ENCODE peak calls at places on chromosome 6, in ten cellular contexts. L is HAP-1; J is GM12878; V is breast epithelium; C is SJCRH30; X is neuronal stem cell; W is Caco-2; K is effector memory CD4-positive, alpha-beta T cell; O is CD8-positive, alpha-beta memory T cell; Q is aorta. E is an unnamed sample.
A peak's percentile ranks its signal among the peaks of the same experiment; 100 is the strongest.

GRCh38 chr6:106102034-106102433 is 15.9 kb downstream of the PRDM1 start:
- DNase-seq in L (no peak), J (peak; percentile 93), V (no peak), C (no peak), X (no peak), W (no peak), K (no peak), O (no peak), Q (no peak), E (no peak)

GRCh38 chr6:136024711-136025110 is 173.2 kb downstream of the PDE7B start:
- DNase-seq in L (no peak), J (no peak), V (no peak), C (no peak), X (no peak), W (no peak), K (no peak), O (no peak), Q (no peak), E (no peak)

GRCh38 chr6:118877806-118878205 is 16.1 kb upstream of the ASF1A start:
- DNase-seq in L (no peak), J (no peak), V (no peak), C (no peak), X (no peak), W (no peak), K (no peak), O (no peak), Q (no peak), E (no peak)

GRCh38 chr6:46704562-46704961 is 16.9 kb downstream of the TDRD6 start:
- DNase-seq in L (no peak), J (no peak), V (no peak), C (peak; percentile 10), X (no peak), W (no peak), K (no peak), O (no peak), Q (no peak), E (no peak)

GRCh38 chr6:100230976-100231316 is 233.8 kb downstream of the SIM1 start:
- DNase-seq in L (no peak), J (no peak), V (no peak), C (no peak), X (no peak), W (no peak), K (no peak), O (no peak), Q (no peak), E (no peak)

GRCh38 chr6:134351615-134352474 is 33.9 kb upstream of the SGK1 start:
- DNase-seq in L (no peak), J (no peak), V (no peak), C (peak; percentile 68), X (no peak), W (no peak), K (no peak), O (no peak), Q (no peak), E (no peak)

GRCh38 chr6:38110407-38111025 is 291.0 kb downstream of the ZFAND3 start:
- DNase-seq in L (no peak), J (no peak), V (no peak), C (peak; percentile 17), X (no peak), W (peak; percentile 48), K (no peak), O (no peak), Q (no peak), E (no peak)

GRCh38 chr6:24257282-24257681 is 100.6 kb downstream of the DCDC2 start:
- DNase-seq in L (no peak), J (no peak), V (no peak), C (no peak), X (no peak), W (no peak), K (no peak), O (no peak), Q (no peak), E (no peak)

GRCh38 chr6:80674669-80675068 is 568.2 kb downstream of the BCKDHB start:
- DNase-seq in L (no peak), J (no peak), V (no peak), C (no peak), X (no peak), W (no peak), K (no peak), O (no peak), Q (no peak), E (no peak)

GRCh38 chr6:41344865-41345264 is 9.5 kb downstream of the NCR2 start:
- DNase-seq in L (no peak), J (no peak), V (no peak), C (no peak), X (no peak), W (no peak), K (no peak), O (peak; percentile 58), Q (no peak), E (no peak)

GRCh38 chr6:52115145-52115741 is 27.8 kb upstream of the PKHD1 start:
- DNase-seq in L (no peak), J (no peak), V (no peak), C (no peak), X (no peak), W (no peak), K (no peak), O (no peak), Q (no peak), E (no peak)

GRCh38 chr6:37971263-37971662 is 151.7 kb downstream of the ZFAND3 start:
- DNase-seq in L (no peak), J (no peak), V (no peak), C (no peak), X (no peak), W (no peak), K (no peak), O (no peak), Q (no peak), E (no peak)

GRCh38 chr6:19690676-19691075 is 146.5 kb upstream of the ID4 start:
- DNase-seq in L (no peak), J (no peak), V (no peak), C (no peak), X (no peak), W (no peak), K (no peak), O (no peak), Q (no peak), E (no peak)

GRCh38 chr6:35359346-35359743 is 17.0 kb downstream of the PPARD start:
- DNase-seq in L (no peak), J (no peak), V (no peak), C (no peak), X (no peak), W (no peak), K (no peak), O (no peak), Q (peak; percentile 59), E (no peak)
- H3K4me3 ChIP-seq in L (no peak overlapping the region), J (no peak overlapping the region), V (no peak overlapping the region), C (no peak overlapping the region), X (no peak overlapping the region), W (no peak overlapping the region), K (no peak overlapping the region), O (no peak overlapping the region), Q (no peak overlapping the region), E (no peak overlapping the region)

DNA sequence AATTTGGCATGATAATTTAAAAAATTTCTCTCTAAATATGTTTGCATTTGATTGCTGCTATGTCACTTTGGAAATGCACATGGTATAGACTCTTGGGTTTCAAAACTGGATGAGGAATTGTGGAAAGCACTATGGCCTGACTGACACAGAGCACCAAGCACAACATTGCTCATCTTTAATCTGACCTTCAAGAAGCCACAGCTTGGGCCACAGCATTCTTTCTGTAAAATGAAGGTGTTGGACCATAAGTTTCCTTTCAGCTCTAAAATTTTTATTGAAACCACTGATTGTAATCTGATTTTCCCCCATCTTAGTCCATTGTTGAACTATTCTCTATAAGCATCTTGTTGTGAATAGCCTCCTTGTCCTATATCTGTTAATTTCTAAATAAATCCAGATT is 41.0 kb downstream of the QKI start:
- DNase-seq in L (no peak), J (no peak), V (no peak), C (no peak), X (no peak), W (no peak), K (no peak), O (no peak), Q (no peak), E (no peak)
- H3K4me1 ChIP-seq in L (peaks cover 14% of the 10 kb centered on the region), J (peaks cover 21% of the 10 kb centered on the region), V (no peaks in the 10 kb centered on the region), C (peaks cover 6% of the 10 kb centered on the region), X (peaks cover 6% of the 10 kb centered on the region), W (no peaks in the 10 kb centered on the region), K (peaks cover 14% of the 10 kb centered on the region), O (peaks cover 28% of the 10 kb centered on the region), Q (peaks cover 10% of the 10 kb centered on the region), E (peaks cover 24% of the 10 kb centered on the region)

GRCh38 chr6:78989191-78989590 is 88.9 kb downstream of the PHIP start:
- DNase-seq in L (no peak), J (no peak), V (no peak), C (no peak), X (no peak), W (no peak), K (no peak), O (no peak), Q (no peak), E (no peak)
- H3K36me3 ChIP-seq in L (peaks cover 80% of the 10 kb centered on the region), J (peaks cover 2% of the 10 kb centered on the region), V (peaks cover 10% of the 10 kb centered on the region), C (peaks cover 89% of the 10 kb centered on the region), X (peaks cover 23% of the 10 kb centered on the region), W (peaks cover 2% of the 10 kb centered on the region), K (peaks cover 34% of the 10 kb centered on the region), O (peaks cover 58% of the 10 kb centered on the region), Q (peaks cover 13% of the 10 kb centered on the region), E (peaks cover 89% of the 10 kb centered on the region)

GRCh38 chr6:138160329-138161117 is 1.2 kb upstream of the ARFGEF3 start:
- DNase-seq in L (no peak), J (no peak), V (no peak), C (no peak), X (no peak), W (no peak), K (no peak), O (no peak), Q (no peak), E (no peak)

GRCh38 chr6:138162104-138162946 is 586 bp downstream of the ARFGEF3 start:
- DNase-seq in L (no peak), J (no peak), V (no peak), C (peak; percentile 69), X (no peak), W (no peak), K (no peak), O (no peak), Q (peak; percentile 76), E (peak; percentile 66)

GRCh38 chr6:138162947-138163569 is 1.3 kb downstream of the ARFGEF3 start:
- DNase-seq in L (no peak), J (no peak), V (no peak), C (no peak), X (no peak), W (no peak), K (no peak), O (no peak), Q (no peak), E (no peak)

GRCh38 chr6:138161118-138161433 is 663 bp upstream of the ARFGEF3 start:
- DNase-seq in L (no peak), J (no peak), V (no peak), C (no peak), X (no peak), W (no peak), K (no peak), O (no peak), Q (no peak), E (no peak)

GRCh38 chr6:138161434-138162103 is at the start of gene ARFGEF3:
- DNase-seq in L (peak; percentile 40), J (no peak), V (no peak), C (peak; percentile 71), X (peak; percentile 67), W (peak; percentile 61), K (peak; percentile 25), O (peak; percentile 29), Q (peak; percentile 85), E (peak; percentile 89)
- H3K4me3 ChIP-seq in L (peak within 1 kb of the TSS; percentile 49), J (peak within 1 kb of the TSS; percentile 44), V (peak within 1 kb of the TSS; percentile 82), C (peak within 1 kb of the TSS; percentile 78), X (peak within 1 kb of the TSS; percentile 87), W (peak within 1 kb of the TSS; percentile 68), K (peak within 1 kb of the TSS; percentile 61), O (peak within 1 kb of the TSS; percentile 39), Q (peak within 1 kb of the TSS; percentile 66), E (peak within 1 kb of the TSS; percentile 68)